ENCODE peak calls at places on chromosomes 6 and 20, in six cellular contexts. E is body of pancreas; P is activated CD8-positive, alpha-beta memory T cell treated with anti-CD3 and anti-CD28 coated beads, Interleukin-2, amount 50 U/mL, for 4 hours; Z is WERI-Rb-1; M is PC-9; G is stimulated activated CD8-positive, alpha-beta memory T cell treated with anti-CD3 and anti-CD28 coated beads, Interleukin-4, amount 100 ng/mL, for 1 hour. K is an unnamed sample.

GRCh38 chr6:319177-320131 is 27.2 kb downstream of the DUSP22 start:
- DNase-seq in M (no peak), E (no peak), P (no peak), Z (no peak), G (no peak), K (no peak)

GRCh38 chr20:34704177-34705007 is at the start of gene TP53INP2:
- DNase-seq in M (peak; percentile 80), Z (peak; percentile 98), P (peak; percentile 87), G (peak; percentile 76), E (peak; percentile 96), K (peak; percentile 98)

GRCh38 chr6:87965806-87966205 is 81.8 kb upstream of the SPACA1 start:
- DNase-seq in P (no peak), Z (no peak), E (no peak), G (no peak), M (no peak), K (no peak)

GRCh38 chr6:116779569-116780164 is 14.1 kb upstream of the FAM162B start:
- DNase-seq in M (no peak), E (no peak), P (no peak), G (no peak), Z (no peak), K (peak; percentile 65)

GRCh38 chr20:62602550-62602949 is 39.8 kb upstream of the SLCO4A1 start:
- DNase-seq in Z (no peak), P (peak; percentile 45), G (no peak), M (peak; percentile 71), E (no peak), K (no peak)

GRCh38 chr6:69232506-69233194 is 564.2 kb downstream of the LMBRD1 start:
- DNase-seq in G (no peak), M (peak; percentile 49), Z (peak; percentile 68), P (peak; percentile 15), E (peak; percentile 78), K (peak; percentile 74)

GRCh38 chr6:125746019-125746414 is 3.4 kb upstream of the HEY2 start:
- DNase-seq in E (no peak), Z (no peak), G (no peak), P (no peak), M (no peak), K (no peak)

GRCh38 chr20:62400021-62400420 is 7.1 kb downstream of the CABLES2 start:
- DNase-seq in E (no peak), G (no peak), P (no peak), Z (no peak), M (no peak), K (peak; percentile 87)

GRCh38 chr6:79134699-79135474 is 56.8 kb upstream of the PHIP start:
- DNase-seq in E (no peak), Z (peak; percentile 17), G (no peak), M (no peak), P (no peak), K (no peak)

GRCh38 chr6:158285321-158285960 is 26.8 kb upstream of the TULP4 start:
- DNase-seq in E (no peak), P (no peak), M (no peak), G (no peak), Z (no peak), K (no peak)

GRCh38 chr20:46324960-46325703 is 16.8 kb upstream of the CDH22 start:
- DNase-seq in P (no peak), E (peak; percentile 56), G (no peak), Z (peak; percentile 68), M (peak; percentile 40), K (peak; percentile 63)

GRCh38 chr6:69145062-69145461 is 510.0 kb downstream of the ADGRB3 start:
- DNase-seq in Z (no peak), M (no peak), G (no peak), P (no peak), E (no peak), K (no peak)

GRCh38 chr6:158255974-158256601 is 56.2 kb upstream of the TULP4 start:
- DNase-seq in M (no peak), Z (no peak), P (no peak), E (no peak), G (no peak), K (no peak)

GRCh38 chr6:170532867-170533488 is 20.1 kb downstream of the PSMB1 start:
- DNase-seq in Z (peak; percentile 16), P (no peak), E (no peak), M (no peak), G (no peak), K (no peak)

GRCh38 chr6:26578279-26578678 is 18.5 kb upstream of the ABT1 start:
- DNase-seq in E (no peak), P (no peak), M (no peak), G (no peak), Z (no peak), K (no peak)

K was measured in SK-N-DZ.